ENCODE peak calls at places on chromosomes 3 and 15, in four cellular contexts. Y is heart left ventricle, D is IMR-90, Q is HCT116. N is an unnamed sample.

GRCh38 chr15:85485956-85486567 is 105.7 kb downstream of the AKAP13 start:
- DNase-seq in Y (peak; percentile 62), D (peak; percentile 81), Q (peak; percentile 50), N (peak; percentile 79)

GRCh38 chr15:63876085-63876662 is 42.4 kb upstream of the HERC1 start:
- DNase-seq in Y (no peak), D (no peak), Q (no peak), N (no peak)

GRCh38 chr15:72037321-72037720 is 80.6 kb downstream of the MYO9A start:
- DNase-seq in Y (no peak), D (peak; percentile 50), Q (peak; percentile 2), N (no peak)

GRCh38 chr3:36965440-36965839 is 20.6 kb upstream of the TRANK1 start:
- DNase-seq in Y (no peak), D (no peak), Q (no peak), N (no peak)

GRCh38 chr3:47394867-47395266 is 14.0 kb downstream of the PTPN23 start:
- DNase-seq in Y (no peak), D (peak; percentile 36), Q (no peak), N (peak; percentile 86)

GRCh38 chr3:55162031-55162784 is 234.3 kb upstream of the LRTM1 start:
- DNase-seq in Y (no peak), D (peak; percentile 82), Q (no peak), N (no peak)

GRCh38 chr15:64620991-64621495 is 154.3 kb downstream of the RBPMS2 start:
- DNase-seq in Y (no peak), D (no peak), Q (no peak), N (no peak)

GRCh38 chr3:70277304-70277703 is 35.1 kb downstream of the MDFIC2 start:
- DNase-seq in Y (no peak), D (no peak), Q (no peak), N (no peak)

GRCh38 chr3:27554706-27555105 is 70.5 kb upstream of the SLC4A7 start:
- DNase-seq in Y (no peak), D (no peak), Q (no peak), N (no peak)

GRCh38 chr3:59483191-59483590 is 433.4 kb upstream of the CFAP20DC start:
- DNase-seq in Y (no peak), D (no peak), Q (no peak), N (no peak)

GRCh38 chr3:54625805-54626787 is 301.8 kb downstream of the LRTM1 start:
- DNase-seq in Y (no peak), D (no peak), Q (no peak), N (no peak)

GRCh38 chr15:65211157-65211982 is at the start of gene CILP:
- DNase-seq in Y (peak; percentile 40), D (peak; percentile 59), Q (no peak), N (no peak)

GRCh38 chr3:69200384-69201068 is 78.1 kb upstream of the LMOD3 start:
- DNase-seq in Y (no peak), D (peak; percentile 19), Q (no peak), N (no peak)

GRCh38 chr15:60651155-60651554 is 172.2 kb upstream of the ICE2 start:
- DNase-seq in Y (no peak), D (no peak), Q (no peak), N (no peak)

GRCh38 chr3:195247863-195248189 is 23.1 kb downstream of the XXYLT1 start:
- DNase-seq in Y (no peak), D (no peak), Q (no peak), N (no peak)

GRCh38 chr3:104988491-104988890 is 378.2 kb upstream of the ALCAM start:
- DNase-seq in Y (no peak), D (no peak), Q (no peak), N (no peak)

GRCh38 chr15:87741350-87741749 is 515.2 kb downstream of the NTRK3 start:
- DNase-seq in Y (no peak), D (no peak), Q (no peak), N (no peak)

GRCh38 chr3:145983101-145983500 is 177.9 kb downstream of the PLOD2 start:
- DNase-seq in Y (no peak), D (no peak), Q (no peak), N (no peak)

GRCh38 chr3:170735821-170736220 is 134.2 kb downstream of the RPL22L1 start:
- DNase-seq in Y (no peak), D (no peak), Q (no peak), N (no peak)

GRCh38 chr15:89379818-89380217 is 45.2 kb upstream of the POLG start:
- DNase-seq in Y (no peak), D (no peak), Q (no peak), N (no peak)

GRCh38 chr3:69294014-69294771 is 91.7 kb downstream of the FRMD4B start:
- DNase-seq in Y (no peak), D (no peak), Q (no peak), N (no peak)

GRCh38 chr15:72237286-72238224 is 6.6 kb upstream of the PKM start:
- DNase-seq in Y (no peak), D (peak; percentile 98), Q (peak; percentile 92), N (no peak)

GRCh38 chr15:62171882-62172281 is 6.8 kb upstream of the C2CD4B start:
- DNase-seq in Y (no peak), D (no peak), Q (no peak), N (no peak)

GRCh38 chr3:57961828-57962447 is 46.3 kb upstream of the FLNB start:
- DNase-seq in Y (no peak), D (peak; percentile 61), Q (peak; percentile 56), N (no peak)

GRCh38 chr15:56369234-56369633 is 4.0 kb downstream of the TEX9 start:
- DNase-seq in Y (no peak), D (no peak), Q (no peak), N (no peak)

GRCh38 chr15:48090666-48091065 is 30.1 kb upstream of the SLC24A5 start:
- DNase-seq in Y (no peak), D (no peak), Q (no peak), N (peak; percentile 44)

GRCh38 chr3:4897765-4898453 is 81.3 kb upstream of the BHLHE40 start:
- DNase-seq in Y (no peak), D (peak; percentile 12), Q (no peak), N (no peak)
- H3K27ac ChIP-seq in Y (peak overlapping the region; percentile 22), D (no peak overlapping the region), Q (no peak overlapping the region), N (no peak overlapping the region)

DNA sequence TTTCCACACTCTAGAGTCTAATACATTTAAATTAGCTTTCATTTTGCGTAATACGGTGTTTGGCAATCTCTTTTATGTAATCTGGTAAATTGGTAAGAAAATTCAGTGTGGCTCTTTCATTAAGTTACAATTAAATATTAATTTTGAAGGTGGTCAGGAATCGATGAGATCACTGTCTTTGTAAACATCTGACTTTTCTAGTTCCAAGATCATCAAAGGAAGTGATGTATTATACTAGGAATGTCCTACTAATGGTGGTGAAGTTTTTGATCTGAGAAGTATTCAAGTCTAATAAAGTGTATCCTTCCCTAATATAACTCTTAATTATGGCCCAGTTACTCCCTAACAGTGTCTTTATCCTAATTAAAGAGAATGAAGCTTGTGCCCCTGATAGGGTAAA is 1.1 kb upstream of the UTS2B start:
- DNase-seq in Y (no peak), D (peak; percentile 66), Q (no peak), N (no peak)
- H3K4me3 ChIP-seq in Y (peak overlapping the region; percentile 89), D (peak overlapping the region; percentile 86), Q (peak overlapping the region; percentile 82), N (no peak overlapping the region)

GRCh38 chr3:128487813-128488635 is 5.0 kb downstream of the GATA2 start:
- DNase-seq in Y (peak; percentile 90), D (peak; percentile 87), Q (peak; percentile 72), N (peak; percentile 82)
- H3K27ac ChIP-seq in Y (peak overlapping the region; percentile 97), D (peak overlapping the region; percentile 81), Q (peak overlapping the region; percentile 82), N (no peak overlapping the region)

GRCh38 chr15:52214553-52214952 is 23.4 kb upstream of the GNB5 start:
- DNase-seq in Y (no peak), D (no peak), Q (no peak), N (no peak)

GRCh38 chr15:52218816-52219215 is 27.6 kb upstream of the GNB5 start:
- DNase-seq in Y (no peak), D (no peak), Q (no peak), N (no peak)

GRCh38 chr15:52220896-52221660 is 29.9 kb upstream of the GNB5 start:
- DNase-seq in Y (no peak), D (no peak), Q (no peak), N (no peak)

GRCh38 chr15:52220251-52220650 is 29.1 kb upstream of the GNB5 start:
- DNase-seq in Y (no peak), D (no peak), Q (no peak), N (no peak)

GRCh38 chr15:52217186-52217585 is 26.0 kb upstream of the GNB5 start:
- DNase-seq in Y (no peak), D (no peak), Q (no peak), N (peak; percentile 67)
- H3K4me3 ChIP-seq in Y (no peak overlapping the region), D (no peak overlapping the region), Q (no peak overlapping the region), N (no peak overlapping the region)

DNA sequence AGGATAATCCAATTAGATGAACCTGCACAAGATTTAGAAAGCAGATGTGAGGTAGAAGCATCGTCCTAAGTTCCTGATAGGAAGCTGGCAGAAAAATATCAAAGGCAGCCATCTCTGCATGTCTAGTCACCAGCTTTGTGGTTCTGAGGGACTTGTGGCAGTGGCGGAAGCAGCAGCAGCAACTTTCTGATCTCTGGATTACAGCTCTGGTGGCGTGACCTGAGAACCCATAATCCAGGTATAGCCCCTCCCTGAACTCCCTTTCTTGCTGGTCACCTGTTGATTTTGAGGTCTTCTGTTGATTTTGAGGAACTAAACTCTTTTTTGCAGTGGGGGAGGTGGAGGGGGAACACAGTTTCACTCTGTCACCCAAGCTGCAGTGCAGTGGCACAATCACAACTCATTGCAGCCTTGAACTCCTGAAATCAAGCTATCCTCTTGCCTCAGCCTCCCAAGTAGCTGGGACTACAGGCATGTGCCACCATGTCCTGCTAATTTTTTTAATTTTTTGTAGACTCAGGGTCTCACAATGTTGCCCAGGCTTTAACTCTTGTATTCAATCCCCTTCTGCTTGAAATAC is 7.9 kb downstream of the FSIP1 start:
- DNase-seq in Y (no peak), D (no peak), Q (no peak), N (peak; percentile 26)
- H3K27ac ChIP-seq in Y (no peak overlapping the region), D (no peak overlapping the region), Q (no peak overlapping the region), N (no peak overlapping the region)

GRCh38 chr3:149021830-149022229 is 30.5 kb downstream of the GYG1 start:
- DNase-seq in Y (no peak), D (no peak), Q (no peak), N (no peak)

GRCh38 chr3:149020839-149021252 is 29.5 kb downstream of the GYG1 start:
- DNase-seq in Y (no peak), D (peak; percentile 42), Q (no peak), N (no peak)

GRCh38 chr3:149026718-149027117 is 35.4 kb downstream of the GYG1 start:
- DNase-seq in Y (no peak), D (no peak), Q (no peak), N (no peak)

GRCh38 chr3:149020196-149020838 is 29.0 kb downstream of the GYG1 start:
- DNase-seq in Y (no peak), D (peak; percentile 37), Q (no peak), N (no peak)

GRCh38 chr3:149023951-149024350 is 32.6 kb downstream of the GYG1 start:
- DNase-seq in Y (no peak), D (peak; percentile 36), Q (no peak), N (no peak)
- H3K4me3 ChIP-seq in Y (no peak overlapping the region), D (no peak overlapping the region), Q (no peak overlapping the region), N (no peak overlapping the region)

GRCh38 chr15:35000511-35000910 is 12.4 kb upstream of the ZNF770 start:
- DNase-seq in Y (peak; percentile 20), D (peak; percentile 79), Q (peak; percentile 76), N (no peak)
- H3K27ac ChIP-seq in Y (no peak overlapping the region), D (no peak overlapping the region), Q (peak overlapping the region; percentile 66), N (no peak overlapping the region)

GRCh38 chr15:74784426-74784825 is 2.5 kb downstream of the CSK start:
- DNase-seq in Y (no peak), D (no peak), Q (no peak), N (no peak)
- H3K4me3 ChIP-seq in Y (peak overlapping the region; percentile 84), D (no peak overlapping the region), Q (no peak overlapping the region), N (no peak overlapping the region)

GRCh38 chr3:32733631-32734229 is 48.7 kb downstream of the CNOT10 start:
- DNase-seq in Y (no peak), D (peak; percentile 44), Q (peak; percentile 19), N (no peak)
- H3K27ac ChIP-seq in Y (no peak overlapping the region), D (no peak overlapping the region), Q (no peak overlapping the region), N (no peak overlapping the region)